ENCODE peak calls at places on chromosomes 6 and 20, in seven cellular contexts. S, J, G, Z, M, H and V are unnamed samples.

GRCh38 chr6:109002100-109002697 is 92.4 kb downstream of the SESN1 start:
- DNase-seq in S (peak), J (no peak), G (no peak), Z (no peak), M (no peak), H (no peak), V (no peak)

GRCh38 chr6:36947570-36948351 is 6.8 kb upstream of the PI16 start:
- DNase-seq in S (peak), J (peak), G (no peak), Z (no peak), M (no peak), H (no peak), V (no peak)

GRCh38 chr6:149325648-149326236 is 8.2 kb downstream of the TAB2 start:
- DNase-seq in S (no peak), J (no peak), G (no peak), Z (no peak), M (no peak), H (no peak), V (no peak)

GRCh38 chr6:163180874-163181541 is 233.5 kb upstream of the QKI start:
- DNase-seq in S (no peak), J (peak), G (no peak), Z (peak), M (peak), H (peak), V (peak)

GRCh38 chr6:87274660-87275273 is 47.6 kb upstream of the SMIM8 start:
- DNase-seq in S (peak), J (no peak), G (no peak), Z (no peak), M (no peak), H (no peak), V (no peak)

GRCh38 chr20:34024733-34025351 is 31.1 kb downstream of the RALY start:
- DNase-seq in S (no peak), J (no peak), G (no peak), Z (no peak), M (peak), H (no peak), V (no peak)

GRCh38 chr6:115514656-115515055 is 546.0 kb downstream of the FRK start:
- DNase-seq in S (peak), J (no peak), G (no peak), Z (no peak), M (no peak), H (no peak), V (no peak)

GRCh38 chr6:31805939-31806469 is 762 bp downstream of the LSM2 start:
- DNase-seq in S (no peak), J (no peak), G (no peak), Z (no peak), M (no peak), H (no peak), V (no peak)

GRCh38 chr20:36154696-36155628 is at the start of gene EPB41L1:
- DNase-seq in S (no peak), J (no peak), G (no peak), Z (no peak), M (no peak), H (no peak), V (no peak)

GRCh38 chr6:160348552-160349441 is 619 bp downstream of the SLC22A3 start:
- DNase-seq in S (no peak), J (no peak), G (no peak), Z (no peak), M (peak), H (no peak), V (peak)

GRCh38 chr6:15183979-15184378 is 61.9 kb upstream of the JARID2 start:
- DNase-seq in S (no peak), J (no peak), G (no peak), Z (no peak), M (no peak), H (no peak), V (no peak)

GRCh38 chr20:35344354-35344837 is 52.2 kb upstream of the FAM83C start:
- DNase-seq in S (peak), J (no peak), G (no peak), Z (peak), M (peak), H (no peak), V (peak)

DNA sequence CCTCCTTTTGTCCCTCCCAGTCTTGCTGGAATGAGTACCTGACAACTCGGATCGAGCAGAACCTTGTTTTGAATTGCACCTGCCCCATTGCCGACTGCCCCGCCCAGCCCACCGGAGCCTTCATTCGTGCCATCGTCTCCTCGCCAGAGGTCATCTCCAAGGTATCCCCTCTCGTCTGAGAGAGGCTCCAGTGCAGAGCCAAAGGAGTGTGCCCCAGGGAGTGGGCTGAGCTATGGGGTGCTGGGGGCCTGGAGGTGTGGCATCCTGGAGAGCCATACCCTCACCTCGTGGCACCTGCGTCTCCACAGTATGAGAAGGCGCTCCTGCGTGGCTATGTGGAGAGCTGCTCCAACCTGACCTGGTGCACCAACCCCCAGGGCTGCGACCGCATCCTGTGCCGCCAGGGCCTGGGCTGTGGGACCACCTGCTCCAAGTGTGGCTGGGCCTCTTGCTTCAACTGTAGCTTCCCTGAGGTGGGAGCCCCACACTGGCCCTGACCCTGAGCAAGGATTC is 8.8 kb downstream of the DNPH1 start:
- DNase-seq in S (no peak), J (no peak), G (no peak), Z (no peak), M (no peak), H (no peak), V (no peak)
- TF ChIP-seq CEBPB in S (no peak), J (no peak), G (no peak), Z (no peak), M (no peak), H (no peak), V (no peak)

DNA sequence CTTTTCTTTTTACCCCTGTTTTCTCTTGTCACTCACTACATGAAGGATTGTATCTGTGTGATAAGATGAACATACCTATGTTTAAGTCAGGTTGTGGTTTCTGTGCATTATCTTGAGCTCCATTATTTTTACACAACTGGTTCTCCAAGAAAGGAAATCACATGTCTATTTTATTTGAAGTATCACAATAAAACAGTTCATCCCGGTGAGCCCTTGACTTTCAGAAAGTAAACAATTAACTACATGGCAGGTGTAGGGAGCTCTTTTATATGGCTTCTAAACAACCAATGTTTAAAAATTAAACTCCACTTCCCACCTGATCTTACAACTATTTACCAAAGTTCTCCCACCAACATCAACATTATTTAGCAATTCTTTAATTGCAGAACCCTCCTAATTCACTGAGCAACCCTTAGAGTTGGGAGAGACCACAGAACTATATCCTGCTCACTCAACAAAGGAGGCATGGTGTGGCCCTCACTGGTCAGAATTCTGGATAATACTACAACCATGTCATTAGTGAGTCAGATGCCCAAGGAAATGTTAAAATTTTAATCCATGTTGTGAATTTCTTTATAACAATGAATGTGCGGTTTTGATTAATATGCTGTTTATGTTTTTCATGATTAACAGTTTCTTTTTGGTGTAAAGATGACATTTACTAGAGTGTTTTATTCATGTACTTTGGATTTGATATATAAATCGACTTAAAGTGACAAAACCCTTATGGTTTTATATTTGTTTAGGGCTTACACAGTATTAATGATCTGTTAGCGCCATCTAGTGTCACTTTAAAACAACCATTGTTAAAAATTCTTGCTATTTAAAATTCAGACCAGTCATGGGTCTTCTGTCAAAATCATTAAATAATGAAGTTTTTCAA is 50.0 kb upstream of the SCGN start:
- DNase-seq in S (peak), J (peak), G (no peak), Z (peak), M (peak), H (no peak), V (peak)
- TF ChIP-seq CEBPB in S (no peak), J (no peak), G (no peak), Z (no peak), M (no peak), H (no peak), V (no peak)

DNA sequence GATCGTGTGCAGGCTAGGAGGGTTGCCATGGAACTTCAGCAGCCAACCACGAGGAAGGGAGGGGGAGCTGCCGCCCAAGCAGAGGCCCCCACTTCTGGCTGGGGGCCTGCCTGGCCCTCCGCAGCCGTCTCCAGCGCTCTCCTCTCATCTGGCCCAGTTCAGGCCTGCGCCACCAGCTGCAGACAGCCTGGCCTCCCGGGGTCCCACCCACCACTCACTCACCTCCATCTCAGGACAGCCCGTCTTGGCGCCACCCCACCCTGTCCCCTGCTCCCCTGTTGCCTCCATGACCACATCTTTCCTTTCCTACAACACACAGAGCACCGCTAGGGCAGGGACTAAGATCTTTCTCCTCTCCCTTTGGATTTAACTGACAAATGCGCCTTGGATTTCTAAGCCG is 98.7 kb downstream of the ANKRD60 start:
- DNase-seq in S (no peak), J (no peak), G (no peak), Z (no peak), M (no peak), H (no peak), V (no peak)
- TF ChIP-seq CEBPB in S (no peak), J (no peak), G (no peak), Z (no peak), M (no peak), H (no peak), V (no peak)

DNA sequence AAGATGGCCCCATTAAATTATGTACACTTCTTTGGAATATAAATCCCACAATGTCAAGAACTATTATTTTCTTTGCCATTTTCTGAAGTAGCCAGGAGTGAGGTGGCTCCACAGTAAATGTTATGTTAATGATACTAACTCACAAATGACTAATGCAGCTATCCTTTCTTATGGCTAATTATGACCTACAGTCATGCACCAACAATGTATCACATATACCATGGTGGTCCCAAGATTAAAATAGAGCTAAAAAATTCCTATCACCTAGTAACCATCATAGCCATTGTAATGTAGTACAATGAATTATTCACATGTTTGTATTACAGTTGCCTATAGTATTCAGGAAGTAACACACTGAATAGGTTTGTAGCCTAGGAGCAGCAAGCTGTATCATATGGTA is 15.4 kb downstream of the ECHDC1 start:
- DNase-seq in S (peak), J (no peak), G (no peak), Z (no peak), M (no peak), H (no peak), V (no peak)
- TF ChIP-seq CEBPB in S (no peak), J (no peak), G (no peak), Z (no peak), M (no peak), H (no peak), V (no peak)

DNA sequence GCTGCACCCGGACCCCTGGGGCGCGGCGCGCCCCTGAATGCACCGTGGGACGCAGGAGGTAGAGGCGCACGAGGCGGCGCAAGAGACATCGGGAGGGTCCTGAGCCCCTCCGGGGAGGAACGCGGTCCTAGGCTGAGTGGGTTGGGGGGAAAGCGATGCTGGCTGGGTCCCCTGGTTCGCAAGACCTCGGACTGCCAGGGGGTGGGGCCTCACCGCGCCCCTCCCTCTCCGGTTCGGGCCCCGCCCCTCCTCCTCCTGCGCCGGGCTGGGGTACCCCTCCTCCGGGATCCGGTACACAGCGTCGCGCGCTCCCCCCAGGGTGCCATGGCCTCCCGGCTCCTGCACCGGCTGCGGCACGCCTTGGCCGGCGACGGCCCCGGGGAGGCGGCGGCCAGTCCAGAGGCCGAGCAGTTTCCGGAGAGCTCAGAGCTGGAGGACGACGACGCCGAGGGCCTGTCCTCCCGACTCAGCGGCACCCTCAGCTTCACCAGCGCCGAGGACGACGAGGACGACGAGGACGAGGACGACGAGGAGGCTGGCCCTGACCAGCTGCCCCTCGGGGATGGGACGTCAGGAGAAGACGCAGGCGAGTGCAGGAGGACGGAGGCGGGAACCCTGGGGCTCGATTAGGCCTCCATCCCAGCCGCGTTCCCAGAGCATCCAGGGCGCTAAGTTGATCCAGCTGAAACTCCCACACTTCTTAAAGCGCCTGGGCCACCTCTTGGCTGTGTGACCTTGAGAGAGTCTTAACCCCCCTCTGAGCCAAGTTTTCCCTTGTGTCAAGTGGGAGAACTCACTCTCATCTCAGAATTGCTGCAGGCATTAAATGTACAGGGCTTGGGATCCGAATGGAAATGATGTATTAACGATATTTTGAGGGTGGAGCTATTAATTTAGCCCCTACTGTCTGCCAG is 541 bp downstream of the SNX21 start:
- DNase-seq in S (peak), J (no peak), G (no peak), Z (no peak), M (peak), H (peak), V (peak)
- TF ChIP-seq CEBPB in S (no peak), J (no peak), G (no peak), Z (no peak), M (no peak), H (no peak), V (no peak)

GRCh38 chr6:128725271-128726233 is 157.4 kb upstream of the LAMA2 start:
- DNase-seq in S (peak), J (peak), G (no peak), Z (peak), M (peak), H (no peak), V (peak)
- TF ChIP-seq CEBPB in S (no peak), J (no peak), G (no peak), Z (no peak), M (no peak), H (no peak), V (no peak)